ENCODE peak calls at places on chromosomes 2 and 18, in eight cellular contexts. I, Y, G, M, T, P, C and W are unnamed samples.

GRCh38 chr18:60018801-60019462 is 119.1 kb downstream of the PMAIP1 start:
- DNase-seq in I (no peak), Y (no peak), G (no peak), M (no peak), T (peak), P (no peak), C (no peak), W (no peak)

GRCh38 chr18:55384551-55385275 is 203.3 kb downstream of the TCF4 start:
- DNase-seq in I (no peak), Y (no peak), G (peak), M (no peak), T (peak), P (peak), C (no peak), W (peak)

GRCh38 chr2:128299628-128300027 is 19.0 kb downstream of the HS6ST1 start:
- DNase-seq in I (no peak), Y (no peak), G (no peak), M (no peak), T (no peak), P (no peak), C (no peak), W (no peak)

GRCh38 chr18:42141439-42141838 is 186.4 kb downstream of the PIK3C3 start:
- DNase-seq in I (no peak), Y (no peak), G (no peak), M (no peak), T (peak), P (no peak), C (no peak), W (no peak)

GRCh38 chr2:37283207-37283606 is 41.4 kb downstream of the PRKD3 start:
- DNase-seq in I (no peak), Y (no peak), G (no peak), M (no peak), T (peak), P (no peak), C (no peak), W (no peak)

GRCh38 chr2:10271509-10271908 is 31.2 kb upstream of the HPCAL1 start:
- DNase-seq in I (no peak), Y (no peak), G (no peak), M (no peak), T (no peak), P (no peak), C (no peak), W (no peak)

GRCh38 chr2:224381913-224382647 is 19.8 kb downstream of the FAM124B start:
- DNase-seq in I (no peak), Y (no peak), G (no peak), M (no peak), T (no peak), P (no peak), C (no peak), W (no peak)

GRCh38 chr18:58447342-58448190 is 181.3 kb downstream of the ALPK2 start:
- DNase-seq in I (no peak), Y (no peak), G (no peak), M (peak), T (no peak), P (no peak), C (no peak), W (no peak)

GRCh38 chr2:191530618-191531017 is 147.3 kb upstream of the NABP1 start:
- DNase-seq in I (no peak), Y (no peak), G (no peak), M (no peak), T (no peak), P (no peak), C (no peak), W (no peak)

GRCh38 chr2:69168144-69168813 is 155.3 kb downstream of the ANTXR1 start:
- DNase-seq in I (no peak), Y (no peak), G (no peak), M (no peak), T (no peak), P (no peak), C (no peak), W (no peak)

GRCh38 chr2:3625186-3625585 is 30.3 kb downstream of the COLEC11 start:
- DNase-seq in I (no peak), Y (no peak), G (no peak), M (no peak), T (no peak), P (no peak), C (no peak), W (no peak)

GRCh38 chr18:53710080-53710479 is 514.4 kb downstream of the MBD2 start:
- DNase-seq in I (no peak), Y (no peak), G (no peak), M (no peak), T (no peak), P (no peak), C (no peak), W (no peak)

GRCh38 chr2:64210816-64211215 is 66.6 kb upstream of the PELI1 start:
- DNase-seq in I (no peak), Y (no peak), G (no peak), M (no peak), T (no peak), P (no peak), C (no peak), W (peak)

GRCh38 chr2:143581989-143582719 is 452.9 kb downstream of the ARHGAP15 start:
- DNase-seq in I (no peak), Y (no peak), G (no peak), M (no peak), T (no peak), P (no peak), C (no peak), W (no peak)

GRCh38 chr18:78496095-78496494 is 483.5 kb upstream of the SALL3 start:
- DNase-seq in I (peak), Y (no peak), G (no peak), M (peak), T (no peak), P (no peak), C (no peak), W (no peak)